ENCODE peak calls at places on chromosomes 16 and 17, in six cellular contexts. S is caudate nucleus, K is AML-193, I is prostate gland, A is tibial artery, M is kidney. Q is an unnamed sample.

GRCh38 chr16:79651363-79651762 is 50.8 kb upstream of the MAF start:
- DNase-seq in I (peak), K (no peak), M (no peak), A (peak), S (peak), Q (no peak)

GRCh38 chr17:8673621-8674020 is 43.1 kb upstream of the MYH10 start:
- DNase-seq in I (no peak), A (peak), S (no peak), K (no peak), M (no peak), Q (no peak)

GRCh38 chr16:819336-819735 is 18.8 kb upstream of the GNG13 start:
- DNase-seq in S (no peak), A (no peak), K (no peak), M (no peak), I (no peak), Q (peak)

GRCh38 chr16:46859719-46860152 is 24.4 kb upstream of the GPT2 start:
- DNase-seq in I (no peak), A (no peak), K (no peak), M (no peak), S (no peak), Q (no peak)

GRCh38 chr17:80826955-80827645 is 164.5 kb upstream of the CHMP6 start:
- DNase-seq in S (peak), M (peak), A (peak), K (no peak), I (no peak), Q (no peak)

GRCh38 chr16:27174007-27174406 is 29.3 kb upstream of the KDM8 start:
- DNase-seq in M (no peak), I (peak), K (no peak), S (no peak), A (no peak), Q (peak)

GRCh38 chr16:49546735-49547134 is 173.1 kb downstream of the C16orf78 start:
- DNase-seq in S (no peak), K (no peak), A (no peak), I (no peak), M (no peak), Q (no peak)

GRCh38 chr17:70905796-70906195 is 736.5 kb downstream of the KCNJ2 start:
- DNase-seq in K (no peak), I (no peak), S (no peak), A (peak), M (peak), Q (peak)

GRCh38 chr16:2481676-2482075 is 6.7 kb downstream of the TBC1D24 start:
- DNase-seq in S (no peak), I (no peak), M (peak), K (no peak), A (no peak), Q (no peak)

GRCh38 chr16:14649816-14650215 is 17.1 kb downstream of the BFAR start:
- DNase-seq in M (no peak), K (no peak), A (no peak), I (no peak), S (no peak), Q (no peak)

GRCh38 chr16:88398874-88399178 is 16.1 kb downstream of the ZNF469 start:
- DNase-seq in K (no peak), A (no peak), M (no peak), S (no peak), I (no peak), Q (no peak)

GRCh38 chr16:84087461-84088151 is 29.1 kb downstream of the MBTPS1 start:
- DNase-seq in S (peak), K (peak), A (no peak), I (no peak), M (no peak), Q (no peak)

GRCh38 chr16:69812213-69813014 is 50.3 kb downstream of the WWP2 start:
- DNase-seq in S (no peak), M (no peak), K (no peak), I (no peak), A (no peak), Q (no peak)

GRCh38 chr16:12257926-12258561 is 281.5 kb downstream of the SNX29 start:
- DNase-seq in S (no peak), M (no peak), A (no peak), I (no peak), K (no peak), Q (no peak)

GRCh38 chr17:73533801-73534574 is 110.3 kb downstream of the SDK2 start:
- DNase-seq in K (no peak), M (no peak), I (no peak), A (no peak), S (no peak), Q (no peak)

GRCh38 chr16:85897384-85897783 is 1.6 kb upstream of the IRF8 start:
- DNase-seq in A (no peak), K (no peak), S (no peak), I (no peak), M (no peak), Q (no peak)

GRCh38 chr17:45092932-45093430 is 31.9 kb downstream of the NMT1 start:
- DNase-seq in M (peak), S (peak), A (peak), I (peak), K (no peak), Q (no peak)

GRCh38 chr16:80718480-80719220 is 85.7 kb downstream of the CDYL2 start:
- DNase-seq in S (no peak), M (peak), A (no peak), I (peak), K (no peak), Q (no peak)

GRCh38 chr16:50526796-50527195 is 21.4 kb upstream of the NKD1 start:
- DNase-seq in M (no peak), S (no peak), A (no peak), I (no peak), K (no peak), Q (no peak)

GRCh38 chr17:30524847-30525246 is 47.6 kb downstream of the GOSR1 start:
- DNase-seq in K (no peak), A (no peak), M (no peak), I (peak), S (no peak), Q (no peak)

GRCh38 chr17:82947051-82947991 is 107.5 kb upstream of the ZNF750 start:
- DNase-seq in M (peak), A (no peak), S (no peak), I (no peak), K (no peak), Q (no peak)

GRCh38 chr17:45410144-45411091 is 22.3 kb downstream of the ARHGAP27 start:
- DNase-seq in S (no peak), A (peak), K (peak), M (peak), I (no peak), Q (peak)

GRCh38 chr17:38604479-38605229 is 1.1 kb downstream of the SRCIN1 start:
- DNase-seq in I (no peak), S (peak), A (no peak), K (no peak), M (no peak), Q (no peak)

GRCh38 chr17:18166894-18167293 is 16.7 kb upstream of the ALKBH5 start:
- DNase-seq in S (no peak), I (no peak), K (no peak), M (no peak), A (no peak), Q (no peak)

GRCh38 chr16:10308305-10309193 is 77.3 kb upstream of the ATF7IP2 start:
- DNase-seq in I (peak), M (no peak), A (no peak), K (no peak), S (no peak), Q (no peak)

GRCh38 chr16:86477642-86478041 is 32.7 kb upstream of the FOXF1 start:
- DNase-seq in K (no peak), S (no peak), A (no peak), I (no peak), M (no peak), Q (no peak)

GRCh38 chr17:72376486-72377345 is 255.9 kb downstream of the SOX9 start:
- DNase-seq in S (no peak), M (no peak), I (no peak), A (no peak), K (no peak), Q (no peak)

GRCh38 chr17:1905190-1905919 is 75.5 kb downstream of the RPA1 start:
- DNase-seq in M (no peak), I (no peak), A (no peak), K (no peak), S (peak), Q (no peak)

GRCh38 chr16:65773319-65773874 is 593.1 kb upstream of the CDH5 start:
- DNase-seq in A (no peak), M (no peak), S (no peak), I (no peak), K (no peak), Q (no peak)

GRCh38 chr17:39923230-39923629 is 4.2 kb downstream of the ORMDL3 start:
- DNase-seq in M (peak), I (no peak), A (no peak), S (no peak), K (no peak), Q (no peak)

GRCh38 chr17:70099884-70100283 is 24.9 kb downstream of the KCNJ16 start:
- DNase-seq in I (no peak), A (no peak), K (peak), M (no peak), S (no peak), Q (peak)

GRCh38 chr16:25959216-25959615 is 267.5 kb downstream of the HS3ST4 start:
- DNase-seq in I (no peak), S (no peak), K (no peak), M (no peak), A (no peak), Q (no peak)

GRCh38 chr16:64780445-64780844 is 341.4 kb downstream of the CDH11 start:
- DNase-seq in K (no peak), M (no peak), A (no peak), I (no peak), S (no peak), Q (no peak)

GRCh38 chr16:52191533-52192134 is 355.3 kb downstream of the TOX3 start:
- DNase-seq in I (peak), A (peak), K (peak), M (no peak), S (peak), Q (peak)

GRCh38 chr17:731943-732787 is at the start of gene TLCD3A:
- DNase-seq in S (peak), M (peak), A (peak), I (peak), K (no peak), Q (no peak)

GRCh38 chr17:33183487-33184026 is 109.5 kb downstream of the ASIC2 start:
- DNase-seq in I (no peak), K (no peak), S (no peak), A (no peak), M (no peak), Q (no peak)

GRCh38 chr16:70417661-70418060 is 21.2 kb downstream of the ST3GAL2 start:
- DNase-seq in A (no peak), S (no peak), K (no peak), M (no peak), I (no peak), Q (no peak)

GRCh38 chr17:16973760-16974540 is 2.0 kb upstream of the TNFRSF13B start:
- DNase-seq in S (no peak), M (no peak), K (no peak), A (no peak), I (no peak), Q (no peak)

Q was measured in KG1.